ENCODE peak calls at places on chromosomes 3 and 15, in seven cellular contexts. One of them, this sample, is unnamed.

GRCh38 chr3:39021465-39022274 is 30.1 kb downstream of the SCN11A start:
- DNase-seq in lower leg skin: no peak
- DNase-seq in HepG2: no peak
- DNase-seq in endothelial cell of umbilical vein: no peak
- DNase-seq in body of pancreas: no peak
- DNase-seq in ovary: no peak
- DNase-seq in uterus: no peak
- DNase-seq in this sample: no peak

GRCh38 chr3:166282931-166283330 is 445.7 kb upstream of the BCHE start:
- DNase-seq in lower leg skin: no peak
- DNase-seq in HepG2: no peak
- DNase-seq in endothelial cell of umbilical vein: no peak
- DNase-seq in body of pancreas: no peak
- DNase-seq in ovary: no peak
- DNase-seq in uterus: no peak
- DNase-seq in this sample: no peak

GRCh38 chr3:14438929-14439328 is 36.5 kb downstream of the SLC6A6 start:
- DNase-seq in lower leg skin: no peak
- DNase-seq in HepG2: no peak
- DNase-seq in endothelial cell of umbilical vein: no peak
- DNase-seq in body of pancreas: no peak
- DNase-seq in ovary: no peak
- DNase-seq in uterus: no peak
- DNase-seq in this sample: no peak

GRCh38 chr15:68729789-68730201 is 90.9 kb downstream of the ANP32A start:
- DNase-seq in lower leg skin: no peak
- DNase-seq in HepG2: no peak
- DNase-seq in endothelial cell of umbilical vein: peak; percentile 83
- DNase-seq in body of pancreas: no peak
- DNase-seq in ovary: peak; percentile 23
- DNase-seq in uterus: peak; percentile 42
- DNase-seq in this sample: no peak

GRCh38 chr3:185270262-185270955 is 16.6 kb upstream of the EHHADH start:
- DNase-seq in lower leg skin: no peak
- DNase-seq in HepG2: peak; percentile 50
- DNase-seq in endothelial cell of umbilical vein: peak; percentile 16
- DNase-seq in body of pancreas: peak; percentile 37
- DNase-seq in ovary: no peak
- DNase-seq in uterus: no peak
- DNase-seq in this sample: no peak

GRCh38 chr3:68728343-68728742 is 204.0 kb downstream of the TAFA4 start:
- DNase-seq in lower leg skin: no peak
- DNase-seq in HepG2: no peak
- DNase-seq in endothelial cell of umbilical vein: no peak
- DNase-seq in body of pancreas: no peak
- DNase-seq in ovary: no peak
- DNase-seq in uterus: no peak
- DNase-seq in this sample: no peak

GRCh38 chr15:45116482-45117326 is 2.6 kb downstream of the DUOXA2 start:
- DNase-seq in lower leg skin: no peak
- DNase-seq in HepG2: no peak
- DNase-seq in endothelial cell of umbilical vein: no peak
- DNase-seq in body of pancreas: no peak
- DNase-seq in ovary: no peak
- DNase-seq in uterus: no peak
- DNase-seq in this sample: no peak

GRCh38 chr3:57961828-57962447 is 46.3 kb upstream of the FLNB start:
- DNase-seq in lower leg skin: no peak
- DNase-seq in HepG2: peak; percentile 80
- DNase-seq in endothelial cell of umbilical vein: peak; percentile 58
- DNase-seq in body of pancreas: no peak
- DNase-seq in ovary: no peak
- DNase-seq in uterus: no peak
- DNase-seq in this sample: no peak

GRCh38 chr15:37103475-37104071 is 3.2 kb upstream of the MEIS2 start:
- DNase-seq in lower leg skin: no peak
- DNase-seq in HepG2: no peak
- DNase-seq in endothelial cell of umbilical vein: no peak
- DNase-seq in body of pancreas: no peak
- DNase-seq in ovary: no peak
- DNase-seq in uterus: no peak
- DNase-seq in this sample: no peak

GRCh38 chr3:169662215-169663070 is 1.1 kb downstream of the MECOM start:
- DNase-seq in lower leg skin: peak; percentile 89
- DNase-seq in HepG2: peak; percentile 66
- DNase-seq in endothelial cell of umbilical vein: peak; percentile 84
- DNase-seq in body of pancreas: peak; percentile 89
- DNase-seq in ovary: peak; percentile 38
- DNase-seq in uterus: peak; percentile 40
- DNase-seq in this sample: no peak

GRCh38 chr3:72738752-72739520 is 109.3 kb downstream of the SHQ1 start:
- DNase-seq in lower leg skin: no peak
- DNase-seq in HepG2: no peak
- DNase-seq in endothelial cell of umbilical vein: peak; percentile 37
- DNase-seq in body of pancreas: peak; percentile 72
- DNase-seq in ovary: no peak
- DNase-seq in uterus: no peak
- DNase-seq in this sample: no peak

GRCh38 chr15:101498731-101499480 is 9.4 kb upstream of the PCSK6 start:
- DNase-seq in lower leg skin: peak; percentile 83
- DNase-seq in HepG2: no peak
- DNase-seq in endothelial cell of umbilical vein: no peak
- DNase-seq in body of pancreas: no peak
- DNase-seq in ovary: no peak
- DNase-seq in uterus: no peak
- DNase-seq in this sample: no peak

GRCh38 chr15:87123676-87124382 is 1044.2 kb downstream of the AGBL1 start:
- DNase-seq in lower leg skin: no peak
- DNase-seq in HepG2: no peak
- DNase-seq in endothelial cell of umbilical vein: no peak
- DNase-seq in body of pancreas: no peak
- DNase-seq in ovary: no peak
- DNase-seq in uterus: no peak
- DNase-seq in this sample: no peak

GRCh38 chr3:188789201-188789600 is 382.6 kb upstream of the TPRG1 start:
- DNase-seq in lower leg skin: no peak
- DNase-seq in HepG2: no peak
- DNase-seq in endothelial cell of umbilical vein: peak; percentile 20
- DNase-seq in body of pancreas: no peak
- DNase-seq in ovary: no peak
- DNase-seq in uterus: no peak
- DNase-seq in this sample: no peak

GRCh38 chr3:130463221-130463620 is 53.8 kb upstream of the COL6A6 start:
- DNase-seq in lower leg skin: no peak
- DNase-seq in HepG2: no peak
- DNase-seq in endothelial cell of umbilical vein: no peak
- DNase-seq in body of pancreas: no peak
- DNase-seq in ovary: no peak
- DNase-seq in uterus: no peak
- DNase-seq in this sample: no peak

GRCh38 chr15:66908503-66909095 is 156.8 kb upstream of the SMAD3 start:
- DNase-seq in lower leg skin: peak; percentile 60
- DNase-seq in HepG2: no peak
- DNase-seq in endothelial cell of umbilical vein: no peak
- DNase-seq in body of pancreas: no peak
- DNase-seq in ovary: no peak
- DNase-seq in uterus: no peak
- DNase-seq in this sample: no peak

GRCh38 chr15:63501256-63502089 is 2.9 kb upstream of the USP3 start:
- DNase-seq in lower leg skin: peak; percentile 97
- DNase-seq in HepG2: peak; percentile 38
- DNase-seq in endothelial cell of umbilical vein: peak; percentile 72
- DNase-seq in body of pancreas: peak; percentile 83
- DNase-seq in ovary: peak; percentile 89
- DNase-seq in uterus: peak; percentile 87
- DNase-seq in this sample: no peak

DNA sequence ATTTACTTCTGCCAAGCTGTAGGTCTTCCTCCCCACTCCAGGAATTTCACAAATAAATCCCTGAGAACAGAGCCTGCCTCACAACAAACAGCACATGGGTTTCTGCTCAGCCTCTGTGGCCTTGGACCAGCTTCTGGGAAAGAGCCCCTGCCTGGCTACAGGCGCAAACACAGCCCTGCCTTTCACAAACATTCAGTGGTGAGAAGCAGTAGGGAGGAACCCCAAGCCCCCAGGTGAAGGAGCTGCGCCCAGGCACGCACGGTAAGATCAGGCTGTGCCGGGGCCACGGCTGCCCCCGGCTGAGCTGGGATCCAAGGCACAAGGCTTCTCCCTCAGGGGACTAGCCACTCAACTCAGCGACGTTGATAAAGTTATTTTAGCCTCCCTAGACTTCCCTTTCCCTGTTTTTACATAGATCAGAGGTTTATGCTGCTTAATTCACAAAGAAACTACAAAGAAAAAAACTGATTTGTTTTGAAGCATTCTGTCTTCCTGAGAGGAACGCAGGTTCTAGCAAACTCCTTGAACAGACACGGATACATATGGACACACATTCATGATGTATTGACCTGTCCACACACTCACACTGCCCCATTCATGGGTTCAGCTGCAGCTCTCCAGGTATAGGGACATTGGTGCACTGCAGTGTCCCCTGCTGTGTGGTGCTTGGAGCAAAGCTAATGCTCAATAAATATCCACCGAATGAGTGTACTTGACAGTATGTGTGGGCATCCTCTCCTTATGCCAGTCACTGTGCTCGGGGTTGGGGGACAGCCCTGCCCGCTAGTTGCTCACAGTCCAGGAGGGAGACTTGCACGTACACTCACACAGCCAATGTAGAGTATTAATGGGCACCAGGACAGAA is 25.5 kb downstream of the HES1 start:
- DNase-seq in lower leg skin: no peak
- DNase-seq in HepG2: peak; percentile 62
- DNase-seq in endothelial cell of umbilical vein: no peak
- DNase-seq in body of pancreas: peak; percentile 75
- DNase-seq in ovary: peak; percentile 48
- DNase-seq in uterus: no peak
- DNase-seq in this sample: no peak
- H3K4me3 ChIP-seq in lower leg skin: no peak overlapping the region
- H3K4me3 ChIP-seq in HepG2: peak overlapping the region; percentile 34
- H3K4me3 ChIP-seq in endothelial cell of umbilical vein: no peak overlapping the region
- H3K4me3 ChIP-seq in body of pancreas: no peak overlapping the region
- H3K4me3 ChIP-seq in ovary: no peak overlapping the region
- H3K4me3 ChIP-seq in uterus: no peak overlapping the region
- H3K4me3 ChIP-seq in this sample: no peak overlapping the region

GRCh38 chr3:122078235-122078935 is 23.2 kb downstream of the CD86 start:
- DNase-seq in lower leg skin: no peak
- DNase-seq in HepG2: no peak
- DNase-seq in endothelial cell of umbilical vein: no peak
- DNase-seq in body of pancreas: no peak
- DNase-seq in ovary: no peak
- DNase-seq in uterus: no peak
- DNase-seq in this sample: no peak

GRCh38 chr3:122076414-122077292 is 21.5 kb downstream of the CD86 start:
- DNase-seq in lower leg skin: no peak
- DNase-seq in HepG2: peak; percentile 16
- DNase-seq in endothelial cell of umbilical vein: peak; percentile 43
- DNase-seq in body of pancreas: no peak
- DNase-seq in ovary: no peak
- DNase-seq in uterus: no peak
- DNase-seq in this sample: no peak

GRCh38 chr3:122077293-122078234 is 22.4 kb downstream of the CD86 start:
- DNase-seq in lower leg skin: no peak
- DNase-seq in HepG2: no peak
- DNase-seq in endothelial cell of umbilical vein: no peak
- DNase-seq in body of pancreas: no peak
- DNase-seq in ovary: no peak
- DNase-seq in uterus: no peak
- DNase-seq in this sample: no peak

GRCh38 chr3:122079524-122079923 is 24.4 kb downstream of the CD86 start:
- DNase-seq in lower leg skin: no peak
- DNase-seq in HepG2: no peak
- DNase-seq in endothelial cell of umbilical vein: no peak
- DNase-seq in body of pancreas: no peak
- DNase-seq in ovary: no peak
- DNase-seq in uterus: no peak
- DNase-seq in this sample: no peak

DNA sequence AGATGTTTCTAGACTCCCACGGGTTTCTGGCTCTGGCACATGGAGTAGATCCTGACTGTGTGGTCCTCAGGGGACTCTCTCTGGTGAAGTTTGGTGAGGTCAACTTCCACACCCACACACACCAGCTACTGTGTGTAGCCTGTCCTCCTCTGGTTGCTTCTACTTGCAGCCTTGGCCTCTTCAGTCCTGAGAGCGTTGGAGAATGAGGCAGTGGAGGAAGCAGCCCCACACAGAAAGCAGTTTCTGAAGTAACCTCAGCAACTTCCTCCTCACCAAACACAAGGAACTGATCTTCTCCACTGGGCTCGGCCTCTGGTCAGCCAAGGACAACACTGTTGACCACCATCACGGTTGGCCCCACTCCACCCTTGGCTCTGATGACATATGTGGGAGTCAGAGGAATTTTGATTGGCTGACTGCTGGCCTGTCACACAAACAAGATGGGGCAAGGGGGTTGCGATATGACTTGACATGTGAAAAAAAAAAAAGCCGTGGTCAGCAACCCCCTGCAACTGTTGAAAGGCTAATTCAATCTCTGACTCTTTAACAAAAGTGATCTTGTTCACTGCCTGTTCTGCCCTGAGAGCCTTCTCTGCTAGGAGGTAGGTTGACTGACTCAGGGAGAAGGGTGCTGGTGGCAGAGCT is 19.6 kb downstream of the CD86 start:
- DNase-seq in lower leg skin: no peak
- DNase-seq in HepG2: no peak
- DNase-seq in endothelial cell of umbilical vein: no peak
- DNase-seq in body of pancreas: peak; percentile 16
- DNase-seq in ovary: no peak
- DNase-seq in uterus: no peak
- DNase-seq in this sample: no peak
- TF ChIP-seq POLR2A in lower leg skin: no peak
- TF ChIP-seq POLR2A in HepG2: no peak
- TF ChIP-seq POLR2A in endothelial cell of umbilical vein: no peak
- TF ChIP-seq POLR2A in body of pancreas: peak; percentile 18
- TF ChIP-seq POLR2A in ovary: no peak
- TF ChIP-seq POLR2A in uterus: no peak
- TF ChIP-seq POLR2A in this sample: no peak

DNA sequence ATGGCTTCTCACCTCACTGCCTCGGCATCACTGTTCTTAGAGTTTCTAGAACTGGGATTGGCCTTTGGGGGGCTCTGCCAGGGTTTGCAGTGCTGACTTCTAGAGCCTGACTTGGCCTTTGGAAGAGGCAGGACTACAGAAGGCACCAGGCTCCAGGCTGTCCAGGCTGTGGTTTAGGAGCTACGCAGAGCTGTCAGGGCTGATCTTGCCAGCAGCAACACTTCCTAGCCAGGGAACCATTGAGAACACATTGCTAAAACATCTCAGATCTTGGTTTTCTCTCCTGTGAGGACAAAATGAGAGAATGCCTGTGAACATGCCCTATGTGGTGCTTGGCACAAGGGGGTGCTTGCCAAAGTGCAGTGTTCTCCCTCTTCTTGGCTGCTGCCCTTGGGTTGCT is 34.6 kb upstream of the APEH start:
- DNase-seq in lower leg skin: no peak
- DNase-seq in HepG2: no peak
- DNase-seq in endothelial cell of umbilical vein: no peak
- DNase-seq in body of pancreas: no peak
- DNase-seq in ovary: no peak
- DNase-seq in uterus: no peak
- DNase-seq in this sample: no peak
- H3K4me3 ChIP-seq in lower leg skin: no peak overlapping the region
- H3K4me3 ChIP-seq in HepG2: no peak overlapping the region
- H3K4me3 ChIP-seq in endothelial cell of umbilical vein: no peak overlapping the region
- H3K4me3 ChIP-seq in body of pancreas: no peak overlapping the region
- H3K4me3 ChIP-seq in ovary: no peak overlapping the region
- H3K4me3 ChIP-seq in uterus: no peak overlapping the region
- H3K4me3 ChIP-seq in this sample: no peak overlapping the region

GRCh38 chr15:84982301-84982920 is 755 bp downstream of the PDE8A start:
- DNase-seq in lower leg skin: peak; percentile 90
- DNase-seq in HepG2: peak; percentile 70
- DNase-seq in endothelial cell of umbilical vein: peak; percentile 58
- DNase-seq in body of pancreas: peak; percentile 64
- DNase-seq in ovary: peak; percentile 22
- DNase-seq in uterus: peak; percentile 33
- DNase-seq in this sample: no peak
- TF ChIP-seq POLR2A in lower leg skin: no peak
- TF ChIP-seq POLR2A in HepG2: no peak
- TF ChIP-seq POLR2A in endothelial cell of umbilical vein: no peak
- TF ChIP-seq POLR2A in body of pancreas: peak; percentile 75
- TF ChIP-seq POLR2A in ovary: no peak
- TF ChIP-seq POLR2A in uterus: no peak
- TF ChIP-seq POLR2A in this sample: no peak